ENCODE peak calls at places on chromosome 16, in seven cellular contexts. J is A549; C is left lung; P is H1; X is CD8-positive, alpha-beta T cell; R is prostate gland; G is endothelial cell of umbilical vein. V is an unnamed sample.
A peak's percentile ranks its signal among the peaks of the same experiment; 100 is the strongest.

GRCh38 chr16:29738514-29738913 is 7.3 kb downstream of the C16orf54 start:
- DNase-seq in J (no peak), C (no peak), P (no peak), X (peak; percentile 70), R (no peak), G (no peak), V (peak; percentile 82)

GRCh38 chr16:53220585-53220984 is 165.8 kb downstream of the CHD9 start:
- DNase-seq in J (no peak), C (no peak), P (no peak), X (peak; percentile 26), R (no peak), G (peak; percentile 71), V (no peak)

GRCh38 chr16:69396187-69397061 is 10.6 kb upstream of the TERF2 start:
- DNase-seq in J (peak; percentile 59), C (no peak), P (no peak), X (peak; percentile 62), R (peak; percentile 82), G (peak; percentile 85), V (peak; percentile 74)

GRCh38 chr16:73047536-73048291 is at the start of gene ZFHX3:
- DNase-seq in J (no peak), C (peak; percentile 85), P (no peak), X (no peak), R (peak; percentile 78), G (peak; percentile 53), V (no peak)

GRCh38 chr16:66050991-66051390 is 315.5 kb upstream of the CDH5 start:
- DNase-seq in J (no peak), C (no peak), P (no peak), X (no peak), R (no peak), G (no peak), V (no peak)

GRCh38 chr16:27355610-27356009 is 41.8 kb downstream of the IL4R start:
- DNase-seq in J (no peak), C (no peak), P (peak; percentile 41), X (peak; percentile 43), R (no peak), G (peak; percentile 46), V (no peak)

GRCh38 chr16:62064173-62064572 is 27.9 kb upstream of the CDH8 start:
- DNase-seq in J (no peak), C (no peak), P (no peak), X (no peak), R (no peak), G (no peak), V (no peak)

GRCh38 chr16:80480664-80481063 is 60.1 kb upstream of the DYNLRB2 start:
- DNase-seq in J (no peak), C (no peak), P (no peak), X (no peak), R (no peak), G (no peak), V (no peak)

GRCh38 chr16:12426122-12426521 is 377.6 kb downstream of the CPPED1 start:
- DNase-seq in J (no peak), C (no peak), P (no peak), X (no peak), R (no peak), G (no peak), V (no peak)

GRCh38 chr16:66289051-66289680 is 77.3 kb upstream of the CDH5 start:
- DNase-seq in J (no peak), C (no peak), P (no peak), X (no peak), R (no peak), G (no peak), V (no peak)

GRCh38 chr16:69613283-69614154 is 47.8 kb downstream of the NFAT5 start:
- DNase-seq in J (no peak), C (no peak), P (no peak), X (no peak), R (peak; percentile 49), G (no peak), V (no peak)

GRCh38 chr16:73743665-73744496 is 552.7 kb upstream of the PSMD7 start:
- DNase-seq in J (no peak), C (no peak), P (no peak), X (no peak), R (no peak), G (no peak), V (no peak)

GRCh38 chr16:72894291-72895151 is 153.4 kb downstream of the ZFHX3 start:
- DNase-seq in J (no peak), C (no peak), P (no peak), X (no peak), R (no peak), G (peak; percentile 77), V (no peak)

GRCh38 chr16:48013476-48013875 is 142.3 kb downstream of the ABCC12 start:
- DNase-seq in J (no peak), C (no peak), P (no peak), X (no peak), R (no peak), G (no peak), V (no peak)

GRCh38 chr16:51419768-51420167 is 268.7 kb upstream of the SALL1 start:
- DNase-seq in J (no peak), C (no peak), P (no peak), X (no peak), R (no peak), G (no peak), V (no peak)

GRCh38 chr16:49596119-49596518 is 222.5 kb downstream of the C16orf78 start:
- DNase-seq in J (no peak), C (no peak), P (no peak), X (no peak), R (no peak), G (peak; percentile 51), V (no peak)

GRCh38 chr16:84839956-84840355 is 20.2 kb downstream of the CRISPLD2 start:
- DNase-seq in J (peak; percentile 58), C (peak; percentile 13), P (no peak), X (no peak), R (no peak), G (no peak), V (no peak)

GRCh38 chr16:49557070-49557446 is 183.5 kb downstream of the C16orf78 start:
- DNase-seq in J (no peak), C (no peak), P (peak; percentile 43), X (no peak), R (no peak), G (no peak), V (no peak)

GRCh38 chr16:54923055-54923473 is 7.6 kb upstream of the IRX5 start:
- DNase-seq in J (no peak), C (no peak), P (no peak), X (no peak), R (no peak), G (no peak), V (no peak)

GRCh38 chr16:84518804-84519341 is 14.4 kb upstream of the MEAK7 start:
- DNase-seq in J (no peak), C (no peak), P (no peak), X (peak; percentile 78), R (no peak), G (no peak), V (peak; percentile 54)

GRCh38 chr16:68951991-68952877 is 108.9 kb downstream of the TANGO6 start:
- DNase-seq in J (peak; percentile 28), C (no peak), P (no peak), X (no peak), R (no peak), G (peak; percentile 29), V (no peak)

GRCh38 chr16:57694556-57695377 is at the start of gene DRC7:
- DNase-seq in J (peak; percentile 93), C (no peak), P (peak; percentile 19), X (no peak), R (no peak), G (peak; percentile 65), V (no peak)

GRCh38 chr16:10080031-10080772 is 102.0 kb downstream of the GRIN2A start:
- DNase-seq in J (no peak), C (no peak), P (no peak), X (no peak), R (peak; percentile 57), G (peak; percentile 73), V (no peak)

DNA sequence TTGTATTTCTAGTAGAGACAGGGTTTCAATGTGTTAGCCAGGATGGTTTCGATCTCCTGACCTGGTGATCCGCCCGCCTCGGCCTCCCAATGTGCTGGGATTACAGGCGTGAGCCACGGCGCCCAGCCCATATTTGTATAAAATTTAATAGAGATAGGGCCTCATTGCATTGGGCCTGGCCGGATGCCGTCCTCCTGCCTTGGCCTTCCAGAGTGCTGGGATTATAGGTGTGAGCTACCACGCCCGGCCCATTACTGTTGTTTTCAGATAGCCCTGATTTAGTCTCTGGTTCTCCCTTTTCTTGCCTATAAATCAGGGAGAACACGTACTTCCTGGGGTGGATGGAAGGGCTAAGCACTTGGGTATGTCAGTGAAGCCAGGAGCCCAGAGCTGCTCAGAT is 3.5 kb downstream of the DEF8 start:
- DNase-seq in J (no peak), C (peak; percentile 39), P (no peak), X (no peak), R (no peak), G (no peak), V (no peak)
- H3K4me1 ChIP-seq in J (peaks cover 11% of the 10 kb centered on the region), C (peaks cover 34% of the 10 kb centered on the region), P (peaks cover 5% of the 10 kb centered on the region), X (peaks cover 14% of the 10 kb centered on the region), R (peaks cover 5% of the 10 kb centered on the region), G (peaks cover 4% of the 10 kb centered on the region), V (peaks cover 18% of the 10 kb centered on the region)

GRCh38 chr16:21033707-21034106 is 116.9 kb downstream of the DNAH3 start:
- DNase-seq in J (no peak), C (no peak), P (no peak), X (no peak), R (no peak), G (no peak), V (no peak)

GRCh38 chr16:21037736-21038135 is 112.9 kb downstream of the DNAH3 start:
- DNase-seq in J (no peak), C (no peak), P (no peak), X (no peak), R (no peak), G (no peak), V (no peak)

GRCh38 chr16:21038197-21038596 is 112.4 kb downstream of the DNAH3 start:
- DNase-seq in J (no peak), C (no peak), P (no peak), X (no peak), R (no peak), G (no peak), V (no peak)

GRCh38 chr16:21036471-21036870 is 114.2 kb downstream of the DNAH3 start:
- DNase-seq in J (no peak), C (no peak), P (no peak), X (no peak), R (no peak), G (no peak), V (no peak)

GRCh38 chr16:21037168-21037567 is 113.5 kb downstream of the DNAH3 start:
- DNase-seq in J (no peak), C (no peak), P (no peak), X (no peak), R (no peak), G (no peak), V (no peak)
- H3K27ac ChIP-seq in J (no peak overlapping the region), C (no peak overlapping the region), P (no peak overlapping the region), X (no peak overlapping the region), R (no peak overlapping the region), G (no peak overlapping the region), V (no peak overlapping the region)

DNA sequence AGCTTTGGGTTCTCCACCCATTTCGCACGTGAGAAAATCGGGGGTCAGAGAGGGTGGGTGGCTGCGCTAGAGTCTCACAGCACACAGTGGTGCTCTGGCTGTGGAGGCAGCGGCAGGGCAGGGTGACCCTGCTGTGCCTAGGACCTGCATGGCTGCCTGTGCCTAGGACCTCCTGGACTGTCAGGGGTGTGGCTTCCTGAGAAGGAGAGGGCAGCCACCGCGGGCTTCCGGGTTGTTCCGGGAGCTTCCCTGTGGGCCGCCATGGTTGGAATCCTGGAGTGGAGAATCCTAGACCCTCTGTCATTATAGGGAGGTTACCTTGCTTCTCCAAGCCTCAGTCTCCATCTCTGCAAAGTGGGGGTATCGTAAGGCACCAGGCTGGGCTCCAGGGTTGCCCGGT is 9.3 kb downstream of the ZFPM1 start:
- DNase-seq in J (no peak), C (no peak), P (no peak), X (no peak), R (no peak), G (no peak), V (no peak)
- H3K4me1 ChIP-seq in J (peaks cover 14% of the 10 kb centered on the region), C (peaks cover 18% of the 10 kb centered on the region), P (peaks cover 10% of the 10 kb centered on the region), X (peaks cover 59% of the 10 kb centered on the region), R (no peaks in the 10 kb centered on the region), G (peaks cover 26% of the 10 kb centered on the region), V (peaks cover 92% of the 10 kb centered on the region)

GRCh38 chr16:7998789-7999453 is 591.4 kb downstream of the TMEM114 start:
- DNase-seq in J (no peak), C (no peak), P (no peak), X (no peak), R (no peak), G (no peak), V (no peak)
- H3K27ac ChIP-seq in J (no peak overlapping the region), C (no peak overlapping the region), P (no peak overlapping the region), X (no peak overlapping the region), R (no peak overlapping the region), G (no peak overlapping the region), V (no peak overlapping the region)